ENCODE peak calls at places on chromosomes 13 and 19, in seven cellular contexts. Q is GM13976; B is lower leg skin; I is RWPE2; U is PC-3; L is CD4-positive, alpha-beta T cell; W is fibroblast of pulmonary artery. S is an unnamed sample.

GRCh38 chr19:35038623-35039512 is 2.7 kb upstream of the HPN start:
- DNase-seq in Q (no peak), B (no peak), I (peak), U (no peak), L (no peak), W (no peak), S (no peak)

GRCh38 chr19:10471909-10472308 is 31.2 kb downstream of the KEAP1 start:
- DNase-seq in Q (no peak), B (no peak), I (no peak), U (peak), L (no peak), W (peak), S (peak)

GRCh38 chr19:53942001-53942786 is 20.5 kb upstream of the CACNG8 start:
- DNase-seq in Q (no peak), B (no peak), I (no peak), U (peak), L (no peak), W (peak), S (no peak)

GRCh38 chr19:50147462-50148423 is 15.3 kb downstream of the IZUMO2 start:
- DNase-seq in Q (peak), B (peak), I (peak), U (peak), L (peak), W (peak), S (no peak)

GRCh38 chr19:53892981-53893325 is 11.0 kb downstream of the PRKCG start:
- DNase-seq in Q (no peak), B (no peak), I (no peak), U (no peak), L (no peak), W (no peak), S (no peak)

GRCh38 chr19:33193864-33194362 is at the start of gene LRP3:
- DNase-seq in Q (no peak), B (no peak), I (no peak), U (peak), L (no peak), W (peak), S (no peak)

GRCh38 chr19:797528-798414 is 519 bp downstream of the PTBP1 start:
- DNase-seq in Q (peak), B (peak), I (no peak), U (peak), L (peak), W (peak), S (peak)

GRCh38 chr13:102680842-102681725 is 13.8 kb downstream of the METTL21C start:
- DNase-seq in Q (no peak), B (no peak), I (no peak), U (no peak), L (no peak), W (peak), S (no peak)

GRCh38 chr19:31107096-31107495 is 242.1 kb downstream of the TSHZ3 start:
- DNase-seq in Q (no peak), B (no peak), I (no peak), U (no peak), L (no peak), W (no peak), S (no peak)

GRCh38 chr13:50684366-50684765 is 159.1 kb downstream of the DLEU7 start:
- DNase-seq in Q (no peak), B (no peak), I (no peak), U (no peak), L (no peak), W (peak), S (no peak)

GRCh38 chr13:57824121-57824520 is 192.6 kb downstream of the PCDH17 start:
- DNase-seq in Q (no peak), B (no peak), I (no peak), U (no peak), L (no peak), W (no peak), S (no peak)

GRCh38 chr19:30439271-30439750 is 67.1 kb downstream of the ZNF536 start:
- DNase-seq in Q (no peak), B (no peak), I (no peak), U (no peak), L (no peak), W (no peak), S (no peak)

GRCh38 chr19:2455481-2456300 is 1.1 kb downstream of the LMNB2 start:
- DNase-seq in Q (peak), B (no peak), I (no peak), U (no peak), L (peak), W (no peak), S (peak)

GRCh38 chr19:47779524-47780214 is 1.2 kb downstream of the SELENOW start:
- DNase-seq in Q (no peak), B (peak), I (no peak), U (no peak), L (no peak), W (no peak), S (no peak)

GRCh38 chr19:11479470-11480080 is 1.3 kb downstream of the ELAVL3 start:
- DNase-seq in Q (peak), B (no peak), I (no peak), U (no peak), L (no peak), W (no peak), S (no peak)

GRCh38 chr19:55247621-55248099 is 11.2 kb downstream of the PPP6R1 start:
- DNase-seq in Q (no peak), B (no peak), I (peak), U (peak), L (no peak), W (peak), S (no peak)

GRCh38 chr13:46866150-46866549 is 30.7 kb downstream of the HTR2A start:
- DNase-seq in Q (no peak), B (peak), I (peak), U (peak), L (no peak), W (peak), S (peak)

GRCh38 chr13:95564948-95565347 is 12.4 kb downstream of the CLDN10 start:
- DNase-seq in Q (no peak), B (no peak), I (no peak), U (peak), L (no peak), W (peak), S (peak)

GRCh38 chr19:46201413-46202310 is 27.9 kb upstream of the IGFL1 start:
- DNase-seq in Q (no peak), B (peak), I (no peak), U (peak), L (no peak), W (no peak), S (peak)

GRCh38 chr13:64793131-64793530 is 2437.0 kb downstream of the PCDH9 start:
- DNase-seq in Q (no peak), B (no peak), I (no peak), U (no peak), L (no peak), W (no peak), S (no peak)

GRCh38 chr13:36872621-36873020 is 47.4 kb downstream of the SMAD9 start:
- DNase-seq in Q (no peak), B (no peak), I (no peak), U (no peak), L (no peak), W (no peak), S (no peak)
- TF ChIP-seq CTCF in Q (no peak), B (no peak), I (no peak), U (no peak), L (no peak), W (no peak), S (no peak)

GRCh38 chr13:38045278-38046048 is 175.9 kb upstream of the TRPC4 start:
- DNase-seq in Q (no peak), B (no peak), I (no peak), U (peak), L (no peak), W (peak), S (peak)
- TF ChIP-seq CTCF in Q (peak), B (no peak), I (peak), U (peak), L (no peak), W (peak), S (peak)

GRCh38 chr19:14916848-14917247 is 24.4 kb upstream of the OR7C2 start:
- DNase-seq in Q (peak), B (no peak), I (no peak), U (peak), L (no peak), W (no peak), S (peak)
- TF ChIP-seq CTCF in Q (no peak), B (no peak), I (peak), U (peak), L (no peak), W (no peak), S (no peak)

GRCh38 chr13:34803756-34804155 is 138.3 kb upstream of the NBEA start:
- DNase-seq in Q (no peak), B (no peak), I (no peak), U (peak), L (no peak), W (no peak), S (no peak)
- TF ChIP-seq CTCF in Q (no peak), B (no peak), I (no peak), U (no peak), L (no peak), W (no peak), S (no peak)

S was measured in MCF 10A.